ENCODE peak calls at places on chromosomes 4 and X, in four cellular contexts. One of them, this sample, is unnamed.

GRCh38 chr4:67721770-67722597 is 21.0 kb upstream of the UBA6 start:
- DNase-seq in NCI-H1092 treated with DMSO at 0.1 percent for 48 hours: no peak
- DNase-seq in MV-4-11: peak
- DNase-seq in AG20443: no peak
- DNase-seq in this sample: no peak

GRCh38 chr4:24595662-24596061 is 11.3 kb upstream of the DHX15 start:
- DNase-seq in NCI-H1092 treated with DMSO at 0.1 percent for 48 hours: no peak
- DNase-seq in MV-4-11: no peak
- DNase-seq in AG20443: no peak
- DNase-seq in this sample: no peak

GRCh38 chr4:39614487-39615162 is 24.0 kb downstream of the SMIM14 start:
- DNase-seq in NCI-H1092 treated with DMSO at 0.1 percent for 48 hours: no peak
- DNase-seq in MV-4-11: no peak
- DNase-seq in AG20443: peak
- DNase-seq in this sample: no peak

GRCh38 chr4:73070072-73070385 is 513 bp upstream of the COX18 start:
- DNase-seq in NCI-H1092 treated with DMSO at 0.1 percent for 48 hours: no peak
- DNase-seq in MV-4-11: no peak
- DNase-seq in AG20443: peak
- DNase-seq in this sample: no peak

GRCh38 chrX:118963159-118963558 is 11.3 kb upstream of the LONRF3 start:
- DNase-seq in NCI-H1092 treated with DMSO at 0.1 percent for 48 hours: no peak
- DNase-seq in MV-4-11: no peak
- DNase-seq in AG20443: no peak
- DNase-seq in this sample: no peak

GRCh38 chr4:88893961-88894360 is 163.0 kb downstream of the FAM13A start:
- DNase-seq in NCI-H1092 treated with DMSO at 0.1 percent for 48 hours: no peak
- DNase-seq in MV-4-11: no peak
- DNase-seq in AG20443: no peak
- DNase-seq in this sample: no peak

GRCh38 chr4:3257125-3257690 is 8.2 kb downstream of the MSANTD1 start:
- DNase-seq in NCI-H1092 treated with DMSO at 0.1 percent for 48 hours: peak
- DNase-seq in MV-4-11: no peak
- DNase-seq in AG20443: no peak
- DNase-seq in this sample: peak

GRCh38 chr4:22508376-22508775 is 7.5 kb downstream of the ADGRA3 start:
- DNase-seq in NCI-H1092 treated with DMSO at 0.1 percent for 48 hours: no peak
- DNase-seq in MV-4-11: no peak
- DNase-seq in AG20443: no peak
- DNase-seq in this sample: no peak

GRCh38 chr4:147825451-147826287 is 93.8 kb downstream of the ARHGAP10 start:
- DNase-seq in NCI-H1092 treated with DMSO at 0.1 percent for 48 hours: no peak
- DNase-seq in MV-4-11: peak
- DNase-seq in AG20443: no peak
- DNase-seq in this sample: no peak

GRCh38 chrX:129769467-129770154 is 10.1 kb upstream of the SASH3 start:
- DNase-seq in NCI-H1092 treated with DMSO at 0.1 percent for 48 hours: no peak
- DNase-seq in MV-4-11: peak
- DNase-seq in AG20443: no peak
- DNase-seq in this sample: peak

GRCh38 chrX:29913647-29914046 is 301.7 kb upstream of the MAGEB2 start:
- DNase-seq in NCI-H1092 treated with DMSO at 0.1 percent for 48 hours: no peak
- DNase-seq in MV-4-11: no peak
- DNase-seq in AG20443: no peak
- DNase-seq in this sample: no peak

GRCh38 chr4:42371306-42372063 is 25.8 kb upstream of the SHISA3 start:
- DNase-seq in NCI-H1092 treated with DMSO at 0.1 percent for 48 hours: peak
- DNase-seq in MV-4-11: peak
- DNase-seq in AG20443: peak
- DNase-seq in this sample: peak